ENCODE peak calls at places on chromosomes 7 and 10, in five cellular contexts. N is cardiac muscle cell, L is brain microvascular endothelial cell, R is colonic mucosa, A is spleen. H is an unnamed sample.

GRCh38 chr7:108002726-108003590 is at the start of gene LAMB1:
- DNase-seq in N (peak), L (peak), R (peak), A (peak), H (no peak)

GRCh38 chr10:43852644-43853214 is 204.0 kb upstream of the ZNF32 start:
- DNase-seq in N (no peak), L (no peak), R (no peak), A (peak), H (no peak)

GRCh38 chr7:256461-256940 is 33.5 kb upstream of the FOXL3 start:
- DNase-seq in N (no peak), L (no peak), R (no peak), A (peak), H (no peak)

GRCh38 chr7:128940494-128941322 is 3.0 kb downstream of the IRF5 start:
- DNase-seq in N (no peak), L (no peak), R (peak), A (peak), H (no peak)

GRCh38 chr7:93574269-93574645 is 267 bp downstream of the CALCR start:
- DNase-seq in N (peak), L (no peak), R (no peak), A (no peak), H (no peak)

GRCh38 chr10:82908751-82909150 is 1033.8 kb downstream of the NRG3 start:
- DNase-seq in N (no peak), L (no peak), R (no peak), A (no peak), H (no peak)

GRCh38 chr10:102770792-102771191 is 27.0 kb downstream of the WBP1L start:
- DNase-seq in N (no peak), L (no peak), R (no peak), A (no peak), H (no peak)

GRCh38 chr7:27099224-27099838 is 3.2 kb downstream of the HOXA2 start:
- DNase-seq in N (no peak), L (no peak), R (no peak), A (no peak), H (no peak)

GRCh38 chr10:63699785-63700184 is 178.6 kb downstream of the REEP3 start:
- DNase-seq in N (no peak), L (peak), R (no peak), A (no peak), H (no peak)

GRCh38 chr7:151143261-151144015 is 24.1 kb downstream of the GBX1 start:
- DNase-seq in N (no peak), L (no peak), R (no peak), A (peak), H (no peak)

GRCh38 chr7:106987777-106988176 is 56.7 kb upstream of the PRKAR2B start:
- DNase-seq in N (no peak), L (no peak), R (no peak), A (no peak), H (no peak)

GRCh38 chr7:16778479-16778878 is 24.9 kb downstream of the TSPAN13 start:
- DNase-seq in N (no peak), L (no peak), R (no peak), A (no peak), H (no peak)

GRCh38 chr10:131573256-131574215 is 262.0 kb upstream of the TCERG1L start:
- DNase-seq in N (no peak), L (no peak), R (peak), A (peak), H (no peak)

GRCh38 chr7:30348083-30348560 is 63.7 kb downstream of the ZNRF2 start:
- DNase-seq in N (no peak), L (peak), R (no peak), A (no peak), H (peak)

GRCh38 chr7:19932549-19933249 is 159.3 kb upstream of the TMEM196 start:
- DNase-seq in N (no peak), L (no peak), R (no peak), A (no peak), H (peak)

GRCh38 chr10:78248651-78249464 is 215.2 kb downstream of the RPS24 start:
- DNase-seq in N (no peak), L (no peak), R (peak), A (no peak), H (no peak)

GRCh38 chr10:99843310-99843709 is 60.9 kb downstream of the ABCC2 start:
- DNase-seq in N (no peak), L (no peak), R (no peak), A (no peak), H (no peak)

GRCh38 chr10:14215601-14216000 is 115.1 kb downstream of the FRMD4A start:
- DNase-seq in N (no peak), L (no peak), R (no peak), A (no peak), H (no peak)

GRCh38 chr10:64795847-64796246 is 1274.6 kb downstream of the REEP3 start:
- DNase-seq in N (no peak), L (no peak), R (no peak), A (no peak), H (no peak)

GRCh38 chr7:26612742-26613141 is 251.6 kb downstream of the SKAP2 start:
- DNase-seq in N (no peak), L (no peak), R (no peak), A (no peak), H (no peak)

GRCh38 chr7:18396953-18397352 is 98.6 kb upstream of the HDAC9 start:
- DNase-seq in N (no peak), L (no peak), R (no peak), A (no peak), H (no peak)

GRCh38 chr7:140697447-140698143 is 1.1 kb downstream of the NDUFB2 start:
- DNase-seq in N (no peak), L (no peak), R (no peak), A (no peak), H (no peak)

GRCh38 chr7:20197125-20197524 is 20.1 kb downstream of the MACC1 start:
- DNase-seq in N (no peak), L (no peak), R (no peak), A (no peak), H (no peak)

GRCh38 chr10:120415709-120416330 is 41.2 kb upstream of the PLPP4 start:
- DNase-seq in N (no peak), L (peak), R (no peak), A (no peak), H (peak)

GRCh38 chr10:33331020-33331557 is 3.4 kb downstream of the NRP1 start:
- DNase-seq in N (no peak), L (no peak), R (no peak), A (no peak), H (no peak)
- H3K4me3 ChIP-seq in N (peak), L (peak), R (no peak), A (peak), H (no peak)

GRCh38 chr7:121082400-121083101 is 94.0 kb downstream of the CPED1 start:
- DNase-seq in N (no peak), L (no peak), R (no peak), A (no peak), H (no peak)

GRCh38 chr7:121080913-121081326 is 92.4 kb downstream of the CPED1 start:
- DNase-seq in N (no peak), L (no peak), R (no peak), A (no peak), H (no peak)

GRCh38 chr7:121083138-121083789 is 94.8 kb downstream of the CPED1 start:
- DNase-seq in N (no peak), L (peak), R (no peak), A (no peak), H (no peak)

GRCh38 chr7:121080257-121080912 is 91.9 kb downstream of the CPED1 start:
- DNase-seq in N (no peak), L (no peak), R (no peak), A (no peak), H (no peak)

DNA sequence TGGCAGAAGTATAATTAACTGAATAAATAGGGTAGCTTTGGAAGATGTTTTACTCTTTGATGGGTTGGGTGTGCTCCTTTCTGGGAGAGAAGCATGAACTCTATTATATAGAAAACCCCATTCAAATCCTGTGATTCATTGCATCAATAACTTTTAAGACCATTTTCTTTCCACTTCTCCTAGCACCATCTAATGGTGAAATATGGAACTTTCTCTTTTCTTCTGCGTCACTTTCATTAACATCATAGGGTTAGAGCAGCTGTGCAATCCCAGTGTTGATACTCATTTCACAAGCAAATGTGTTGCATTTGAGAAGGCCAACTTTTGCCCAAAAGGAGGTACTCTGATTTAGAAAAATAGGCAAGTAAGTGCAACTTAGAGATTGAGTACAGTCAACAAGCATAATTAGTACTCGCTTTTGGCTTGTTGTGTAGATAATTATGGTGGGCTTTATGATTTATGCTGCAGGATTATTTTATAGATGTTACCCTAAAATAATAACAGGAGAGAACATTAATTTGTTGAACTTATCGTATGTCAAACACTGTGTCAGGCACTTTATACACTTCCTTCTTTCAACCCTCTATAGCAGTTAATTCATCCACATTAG is 92.9 kb downstream of the CPED1 start:
- DNase-seq in N (peak), L (peak), R (no peak), A (no peak), H (no peak)
- TF ChIP-seq CTCF in N (peak), L (peak), R (peak), A (peak), H (peak)

GRCh38 chr10:95524358-95525032 is 36.7 kb downstream of the SORBS1 start:
- DNase-seq in N (no peak), L (no peak), R (no peak), A (no peak), H (no peak)
- H3K4me3 ChIP-seq in N (no peak), L (no peak), R (no peak), A (no peak), H (no peak)

DNA sequence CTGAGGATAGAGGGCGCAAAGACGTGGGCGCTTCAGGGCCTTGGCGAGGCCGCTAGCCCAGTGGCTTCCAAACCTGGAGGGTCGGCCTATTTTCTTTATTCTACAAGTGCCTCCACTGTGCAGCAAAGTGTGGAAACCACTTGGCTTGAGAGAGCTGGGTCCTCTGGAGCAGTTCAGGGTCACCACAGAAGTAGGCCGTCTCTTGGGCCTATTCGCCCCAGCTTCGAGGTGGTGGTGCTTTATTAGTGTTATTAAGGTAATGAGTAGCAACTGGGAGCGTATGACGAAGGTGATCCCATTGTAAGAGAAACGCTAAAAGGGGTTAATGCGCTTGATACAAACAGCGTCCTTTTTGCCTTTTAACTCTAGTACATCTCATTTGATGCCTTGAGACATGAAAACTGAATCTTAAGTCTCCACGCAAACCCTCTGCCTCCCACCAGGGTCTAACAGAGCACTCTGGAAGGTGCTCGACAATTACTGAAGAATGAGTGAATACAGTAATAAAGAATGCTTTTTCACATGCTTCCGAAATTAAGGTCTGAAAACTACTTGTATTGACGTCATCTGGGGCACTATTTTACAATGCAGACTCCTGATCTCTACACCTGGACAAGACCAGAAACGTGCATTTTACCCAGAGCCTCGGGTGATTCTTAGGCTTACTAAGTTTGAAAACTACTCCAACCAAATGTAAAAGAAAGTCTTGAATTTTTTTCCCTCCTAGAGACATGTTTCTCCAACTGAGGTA is 647 bp upstream of the GSAP start:
- DNase-seq in N (no peak), L (no peak), R (no peak), A (no peak), H (no peak)
- TF ChIP-seq CTCF in N (peak), L (no peak), R (no peak), A (no peak), H (no peak)

GRCh38 chr7:90210475-90210874 is 1.1 kb upstream of the STEAP2 start:
- DNase-seq in N (no peak), L (no peak), R (no peak), A (no peak), H (no peak)
- H3K4me3 ChIP-seq in N (no peak), L (no peak), R (no peak), A (no peak), H (no peak)

GRCh38 chr10:119353438-119353837 is 146.1 kb downstream of the GRK5 start:
- DNase-seq in N (no peak), L (no peak), R (no peak), A (no peak), H (no peak)

GRCh38 chr10:119350529-119351001 is 143.2 kb downstream of the GRK5 start:
- DNase-seq in N (no peak), L (no peak), R (no peak), A (no peak), H (no peak)

GRCh38 chr10:119349937-119350513 is 142.7 kb downstream of the GRK5 start:
- DNase-seq in N (no peak), L (no peak), R (no peak), A (no peak), H (no peak)

GRCh38 chr10:119349341-119349740 is 142.0 kb downstream of the GRK5 start:
- DNase-seq in N (no peak), L (no peak), R (no peak), A (no peak), H (no peak)

DNA sequence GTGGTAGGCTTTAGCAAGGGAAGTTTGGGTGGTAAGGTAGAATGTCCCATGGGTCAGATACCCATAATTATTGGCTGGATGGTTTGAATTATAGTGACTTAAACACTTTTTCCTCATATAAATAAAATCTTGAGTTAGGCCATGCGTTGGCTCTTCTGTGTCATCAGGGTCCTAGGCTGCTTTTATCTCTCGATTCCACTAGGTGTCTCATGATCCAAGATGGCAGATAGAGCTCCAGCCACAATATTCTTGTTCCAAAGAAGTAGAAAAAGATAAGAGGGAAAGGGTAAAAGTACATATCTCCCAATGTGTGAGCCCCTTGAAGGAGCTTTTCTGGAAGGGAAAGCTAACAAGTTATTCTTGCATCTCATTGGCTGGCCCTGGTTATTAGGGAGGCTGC is 144.7 kb downstream of the GRK5 start:
- DNase-seq in N (no peak), L (no peak), R (no peak), A (no peak), H (no peak)
- TF ChIP-seq CTCF in N (no peak), L (peak), R (no peak), A (no peak), H (no peak)

H was measured in retinal pigment epithelial cell.